ENCODE peak calls at places on chromosomes 4 and X, in nine cellular contexts. F is GM12878, R is uterus, D is endothelial cell of umbilical vein, I is vagina, G is esophagus squamous epithelium, T is spleen, J is transverse colon, C is sigmoid colon. P is an unnamed sample. For H3K4me1, the result is how much of the 10 kb centered on the place peaks cover.

GRCh38 chr4:13657016-13657415 is 29.5 kb upstream of the BOD1L1 start:
- DNase-seq in F (no peak), R (no peak), D (no peak), I (no peak), G (no peak), T (no peak), J (no peak), C (no peak), P (no peak)

GRCh38 chr4:76485450-76485849 is 50.4 kb downstream of the SHROOM3 start:
- DNase-seq in F (no peak), R (no peak), D (no peak), I (no peak), G (no peak), T (no peak), J (peak), C (no peak), P (no peak)

GRCh38 chrX:64842492-64842891 is 133.8 kb downstream of the ZC4H2 start:
- DNase-seq in F (no peak), R (no peak), D (no peak), I (no peak), G (no peak), T (no peak), J (no peak), C (no peak), P (no peak)

GRCh38 chrX:132671229-132671641 is 182.4 kb upstream of the MBNL3 start:
- DNase-seq in F (no peak), R (no peak), D (no peak), I (no peak), G (no peak), T (no peak), J (no peak), C (no peak), P (no peak)

GRCh38 chrX:19535481-19535880 is 20.2 kb upstream of the MAP3K15 start:
- DNase-seq in F (no peak), R (no peak), D (no peak), I (no peak), G (no peak), T (no peak), J (no peak), C (no peak), P (no peak)

GRCh38 chrX:125150231-125150630 is 169.4 kb upstream of the TEX13C start:
- DNase-seq in F (no peak), R (no peak), D (no peak), I (no peak), G (no peak), T (no peak), J (no peak), C (no peak), P (no peak)

GRCh38 chr4:13984996-13985780 is 357.7 kb upstream of the BOD1L1 start:
- DNase-seq in F (no peak), R (no peak), D (no peak), I (no peak), G (no peak), T (no peak), J (no peak), C (no peak), P (no peak)

GRCh38 chrX:132119821-132120220 is 8.0 kb downstream of the FRMD7 start:
- DNase-seq in F (no peak), R (peak), D (no peak), I (no peak), G (no peak), T (no peak), J (no peak), C (no peak), P (no peak)

GRCh38 chr4:84258905-84259830 is 239.9 kb downstream of the NKX6-1 start:
- DNase-seq in F (peak), R (no peak), D (peak), I (no peak), G (no peak), T (no peak), J (no peak), C (no peak), P (no peak)

GRCh38 chrX:107574054-107574683 is 54.1 kb upstream of the PRPS1 start:
- DNase-seq in F (no peak), R (no peak), D (no peak), I (no peak), G (no peak), T (no peak), J (no peak), C (no peak), P (no peak)

GRCh38 chrX:103879339-103879738 is 47.3 kb upstream of the RAB9B start:
- DNase-seq in F (no peak), R (no peak), D (no peak), I (no peak), G (no peak), T (no peak), J (no peak), C (no peak), P (no peak)

GRCh38 chrX:108740299-108740774 is 4.0 kb upstream of the IRS4 start:
- DNase-seq in F (no peak), R (no peak), D (no peak), I (no peak), G (no peak), T (no peak), J (no peak), C (no peak), P (no peak)

GRCh38 chrX:6383488-6383887 is 151.4 kb downstream of the VCX3A start:
- DNase-seq in F (no peak), R (no peak), D (no peak), I (no peak), G (no peak), T (no peak), J (no peak), C (no peak), P (no peak)

GRCh38 chr4:18052158-18052557 is 30.6 kb upstream of the LCORL start:
- DNase-seq in F (no peak), R (no peak), D (no peak), I (no peak), G (no peak), T (no peak), J (no peak), C (no peak), P (no peak)

GRCh38 chrX:101415180-101416130 is 7.4 kb downstream of the HNRNPH2 start:
- DNase-seq in F (peak), R (peak), D (peak), I (no peak), G (no peak), T (no peak), J (no peak), C (no peak), P (peak)

GRCh38 chrX:83319023-83319422 is 189.1 kb upstream of the POU3F4 start:
- DNase-seq in F (no peak), R (no peak), D (no peak), I (no peak), G (no peak), T (no peak), J (no peak), C (no peak), P (no peak)
- H3K4me1 ChIP-seq in F (under half), R (under half), D (under half), I (under half), G (under half), T (under half), J (under half), C (under half), P (under half)

GRCh38 chrX:40092808-40093435 is 4.8 kb downstream of the BCOR start:
- DNase-seq in F (no peak), R (no peak), D (no peak), I (no peak), G (no peak), T (no peak), J (no peak), C (no peak), P (no peak)
- H3K4me3 ChIP-seq in F (no peak), R (no peak), D (no peak), I (no peak), G (no peak), T (no peak), J (no peak), C (no peak), P (no peak)

GRCh38 chr4:128288689-128289106 is 1.1 kb upstream of the PGRMC2 start:
- DNase-seq in F (peak), R (no peak), D (peak), I (no peak), G (no peak), T (no peak), J (peak), C (no peak), P (no peak)

GRCh38 chr4:128287159-128287870 is at the start of gene PGRMC2:
- DNase-seq in F (no peak), R (peak), D (no peak), I (no peak), G (peak), T (no peak), J (peak), C (peak), P (no peak)

GRCh38 chr4:128285085-128286023 is 2.3 kb downstream of the PGRMC2 start:
- DNase-seq in F (no peak), R (no peak), D (peak), I (no peak), G (no peak), T (no peak), J (peak), C (no peak), P (no peak)

GRCh38 chr4:128287871-128288688 is 467 bp upstream of the PGRMC2 start:
- DNase-seq in F (peak), R (peak), D (peak), I (peak), G (peak), T (peak), J (peak), C (peak), P (peak)

DNA sequence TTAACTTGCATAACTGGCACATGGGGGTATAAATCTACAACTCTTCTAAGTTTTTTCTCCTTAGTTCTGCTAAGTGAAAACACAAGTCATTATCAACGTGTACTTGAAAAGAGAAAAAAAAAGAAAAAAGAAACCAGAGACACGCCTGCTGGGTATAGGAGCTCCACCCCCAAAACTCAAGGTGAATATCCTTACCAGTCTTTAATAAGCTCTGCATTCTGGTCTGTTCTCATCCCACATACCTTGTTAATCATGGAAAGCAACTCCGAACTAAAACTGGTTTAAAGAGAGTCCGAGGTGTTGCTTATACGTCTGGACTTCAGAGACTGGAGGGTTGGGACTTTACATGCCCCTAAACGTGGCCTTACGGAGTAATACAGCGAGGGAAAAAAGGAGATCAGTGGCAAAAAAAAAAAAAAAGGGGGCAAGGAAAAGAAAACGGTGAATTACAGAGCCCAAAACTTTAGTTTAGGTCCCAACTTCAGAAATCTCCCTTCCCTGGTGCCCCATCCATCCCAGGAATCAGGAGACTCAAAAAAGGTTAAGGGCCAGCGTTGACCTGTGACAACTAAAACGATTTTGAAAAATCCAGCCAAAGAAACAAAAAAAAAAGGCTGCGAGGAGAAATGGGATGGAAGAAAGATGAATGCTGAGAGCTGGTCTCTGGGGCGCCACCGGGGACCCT is 997 bp downstream of the PGRMC2 start:
- DNase-seq in F (no peak), R (no peak), D (peak), I (no peak), G (no peak), T (no peak), J (no peak), C (no peak), P (no peak)
- TF ChIP-seq POLR2A in F (no peak), R (no peak), D (no peak), I (no peak), G (peak), T (no peak), J (peak), C (peak), P (no peak)

DNA sequence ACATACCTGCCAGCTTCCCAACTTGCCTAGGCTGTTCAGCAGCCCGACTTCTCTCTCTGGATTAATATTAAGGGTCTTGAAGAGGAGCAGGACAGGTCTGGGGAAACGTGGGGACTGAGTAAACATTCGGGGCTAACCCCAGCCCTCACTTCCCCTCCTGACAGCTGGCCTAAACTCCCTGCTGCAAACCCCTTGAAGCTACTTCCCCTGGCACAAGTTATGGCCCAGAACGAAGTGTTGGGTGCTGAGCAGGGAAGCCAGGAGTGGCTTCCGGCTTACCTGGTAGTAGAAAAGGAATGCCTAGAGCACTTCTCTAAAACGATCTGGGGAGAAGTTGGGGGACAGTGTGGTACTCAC is 200.0 kb downstream of the BCOR start:
- DNase-seq in F (no peak), R (no peak), D (no peak), I (no peak), G (no peak), T (no peak), J (no peak), C (no peak), P (no peak)
- H3K4me1 ChIP-seq in F (under half), R (under half), D (under half), I (under half), G (half or more), T (under half), J (under half), C (under half), P (under half)

DNA sequence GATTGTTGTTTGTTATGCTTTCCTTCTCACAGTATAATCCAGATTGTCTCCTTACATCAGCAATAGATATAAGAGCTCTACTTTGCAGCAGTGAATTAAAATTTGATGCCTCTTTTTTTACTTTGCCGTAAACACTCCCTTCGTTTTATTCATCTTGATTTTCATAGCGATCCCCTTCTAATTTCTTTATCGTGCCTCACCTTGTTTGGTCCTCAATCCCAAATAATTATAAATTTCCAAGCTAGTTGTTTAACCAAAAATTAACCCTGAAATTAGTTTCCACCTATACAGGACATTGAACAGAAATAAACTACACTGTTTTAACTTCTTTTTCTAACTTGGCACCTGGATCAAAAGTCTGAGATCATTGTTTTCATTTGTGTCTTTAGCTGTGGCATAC is 35.1 kb upstream of the GRID2 start:
- DNase-seq in F (no peak), R (no peak), D (no peak), I (no peak), G (no peak), T (no peak), J (no peak), C (no peak), P (no peak)
- H3K4me3 ChIP-seq in F (no peak), R (no peak), D (no peak), I (no peak), G (no peak), T (no peak), J (no peak), C (no peak), P (no peak)

GRCh38 chrX:115561605-115562491 is 874 bp downstream of the PLS3 start:
- DNase-seq in F (no peak), R (peak), D (peak), I (peak), G (no peak), T (no peak), J (peak), C (peak), P (peak)

GRCh38 chrX:115563633-115564182 is 2.7 kb downstream of the PLS3 start:
- DNase-seq in F (no peak), R (no peak), D (peak), I (no peak), G (no peak), T (no peak), J (no peak), C (no peak), P (no peak)

GRCh38 chrX:115560978-115561604 is at the start of gene PLS3:
- DNase-seq in F (no peak), R (peak), D (peak), I (peak), G (peak), T (peak), J (peak), C (peak), P (peak)

GRCh38 chrX:115564243-115564642 is 3.3 kb downstream of the PLS3 start:
- DNase-seq in F (no peak), R (no peak), D (peak), I (no peak), G (no peak), T (no peak), J (no peak), C (no peak), P (no peak)

GRCh38 chrX:115562492-115562872 is 1.5 kb downstream of the PLS3 start:
- DNase-seq in F (no peak), R (no peak), D (peak), I (no peak), G (no peak), T (no peak), J (no peak), C (no peak), P (no peak)
- TF ChIP-seq POLR2A in F (no peak), R (no peak), D (no peak), I (no peak), G (no peak), T (no peak), J (no peak), C (no peak), P (no peak)

GRCh38 chrX:39758791-39759525 is 338.8 kb downstream of the BCOR start:
- DNase-seq in F (no peak), R (no peak), D (no peak), I (no peak), G (no peak), T (no peak), J (no peak), C (peak), P (peak)
- H3K4me1 ChIP-seq in F (under half), R (under half), D (half or more), I (under half), G (under half), T (under half), J (under half), C (under half), P (under half)

GRCh38 chr4:181827246-181827645 is 416.0 kb upstream of the TENM3 start:
- DNase-seq in F (no peak), R (no peak), D (no peak), I (no peak), G (no peak), T (no peak), J (no peak), C (no peak), P (no peak)
- H3K4me3 ChIP-seq in F (no peak), R (no peak), D (no peak), I (no peak), G (no peak), T (no peak), J (no peak), C (no peak), P (no peak)